ENCODE peak calls at places on chromosomes 4 and X, in six cellular contexts. One of them, this sample, is unnamed.

GRCh38 chr4:176137626-176138025 is 57.8 kb downstream of the SPATA4 start:
- DNase-seq in NB4: no peak
- DNase-seq in AG10803: peak; percentile 53
- DNase-seq in hepatic stellate cell: peak; percentile 5
- DNase-seq in NCI-H1092: no peak
- DNase-seq in HT-29: no peak
- DNase-seq in this sample: no peak

GRCh38 chrX:39677987-39678840 is 419.5 kb downstream of the BCOR start:
- DNase-seq in NB4: no peak
- DNase-seq in AG10803: peak; percentile 67
- DNase-seq in hepatic stellate cell: no peak
- DNase-seq in NCI-H1092: no peak
- DNase-seq in HT-29: no peak
- DNase-seq in this sample: no peak

GRCh38 chrX:150517303-150517896 is 51.0 kb upstream of the MTM1 start:
- DNase-seq in NB4: peak; percentile 33
- DNase-seq in AG10803: peak; percentile 73
- DNase-seq in hepatic stellate cell: peak; percentile 71
- DNase-seq in NCI-H1092: no peak
- DNase-seq in HT-29: no peak
- DNase-seq in this sample: no peak

GRCh38 chr4:173242466-173243250 is 74.0 kb downstream of the GALNT7 start:
- DNase-seq in NB4: no peak
- DNase-seq in AG10803: no peak
- DNase-seq in hepatic stellate cell: no peak
- DNase-seq in NCI-H1092: no peak
- DNase-seq in HT-29: no peak
- DNase-seq in this sample: no peak

GRCh38 chr4:7120341-7120740 is 52.5 kb upstream of the GRPEL1 start:
- DNase-seq in NB4: peak; percentile 41
- DNase-seq in AG10803: no peak
- DNase-seq in hepatic stellate cell: peak; percentile 66
- DNase-seq in NCI-H1092: no peak
- DNase-seq in HT-29: peak; percentile 22
- DNase-seq in this sample: no peak

GRCh38 chr4:36399762-36400353 is 118.4 kb downstream of the DTHD1 start:
- DNase-seq in NB4: peak; percentile 54
- DNase-seq in AG10803: no peak
- DNase-seq in hepatic stellate cell: no peak
- DNase-seq in NCI-H1092: no peak
- DNase-seq in HT-29: peak; percentile 68
- DNase-seq in this sample: peak; percentile 54

GRCh38 chr4:99467908-99468307 is 32.8 kb upstream of the ADH7 start:
- DNase-seq in NB4: no peak
- DNase-seq in AG10803: no peak
- DNase-seq in hepatic stellate cell: no peak
- DNase-seq in NCI-H1092: no peak
- DNase-seq in HT-29: no peak
- DNase-seq in this sample: no peak

GRCh38 chr4:57233391-57233790 is 123.2 kb upstream of the IGFBP7 start:
- DNase-seq in NB4: no peak
- DNase-seq in AG10803: peak; percentile 6
- DNase-seq in hepatic stellate cell: peak; percentile 20
- DNase-seq in NCI-H1092: no peak
- DNase-seq in HT-29: no peak
- DNase-seq in this sample: peak; percentile 92

GRCh38 chr4:14867847-14868246 is 134.4 kb upstream of the CPEB2 start:
- DNase-seq in NB4: no peak
- DNase-seq in AG10803: no peak
- DNase-seq in hepatic stellate cell: no peak
- DNase-seq in NCI-H1092: peak; percentile 49
- DNase-seq in HT-29: no peak
- DNase-seq in this sample: no peak

GRCh38 chr4:95267081-95267480 is 281.7 kb downstream of the UNC5C start:
- DNase-seq in NB4: no peak
- DNase-seq in AG10803: peak; percentile 35
- DNase-seq in hepatic stellate cell: peak; percentile 65
- DNase-seq in NCI-H1092: no peak
- DNase-seq in HT-29: no peak
- DNase-seq in this sample: no peak

GRCh38 chrX:47129157-47129878 is 15.2 kb downstream of the NDUFB11 start:
- DNase-seq in NB4: peak; percentile 94
- DNase-seq in AG10803: peak; percentile 96
- DNase-seq in hepatic stellate cell: peak; percentile 86
- DNase-seq in NCI-H1092: peak; percentile 96
- DNase-seq in HT-29: peak; percentile 95
- DNase-seq in this sample: peak; percentile 91

GRCh38 chr4:1945492-1945891 is 63.3 kb downstream of the NELFA start:
- DNase-seq in NB4: no peak
- DNase-seq in AG10803: no peak
- DNase-seq in hepatic stellate cell: no peak
- DNase-seq in NCI-H1092: no peak
- DNase-seq in HT-29: no peak
- DNase-seq in this sample: no peak

GRCh38 chrX:16573781-16574180 is 76.2 kb upstream of the S100G start:
- DNase-seq in NB4: no peak
- DNase-seq in AG10803: peak; percentile 79
- DNase-seq in hepatic stellate cell: peak; percentile 72
- DNase-seq in NCI-H1092: no peak
- DNase-seq in HT-29: no peak
- DNase-seq in this sample: no peak

GRCh38 chrX:155334486-155335316 is at the start of gene CLIC2:
- DNase-seq in NB4: peak; percentile 4
- DNase-seq in AG10803: peak; percentile 65
- DNase-seq in hepatic stellate cell: no peak
- DNase-seq in NCI-H1092: peak; percentile 28
- DNase-seq in HT-29: peak; percentile 43
- DNase-seq in this sample: peak; percentile 64

GRCh38 chr4:41797260-41797659 is 48.7 kb upstream of the PHOX2B start:
- DNase-seq in NB4: no peak
- DNase-seq in AG10803: no peak
- DNase-seq in hepatic stellate cell: no peak
- DNase-seq in NCI-H1092: no peak
- DNase-seq in HT-29: no peak
- DNase-seq in this sample: no peak

GRCh38 chr4:81377231-81377630 is 94.5 kb downstream of the RASGEF1B start:
- DNase-seq in NB4: no peak
- DNase-seq in AG10803: no peak
- DNase-seq in hepatic stellate cell: no peak
- DNase-seq in NCI-H1092: no peak
- DNase-seq in HT-29: no peak
- DNase-seq in this sample: peak; percentile 83

GRCh38 chr4:142367326-142368188 is 478.5 kb downstream of the INPP4B start:
- DNase-seq in NB4: no peak
- DNase-seq in AG10803: no peak
- DNase-seq in hepatic stellate cell: no peak
- DNase-seq in NCI-H1092: no peak
- DNase-seq in HT-29: no peak
- DNase-seq in this sample: no peak

GRCh38 chr4:68373513-68373912 is 23.6 kb upstream of the YTHDC1 start:
- DNase-seq in NB4: no peak
- DNase-seq in AG10803: peak; percentile 78
- DNase-seq in hepatic stellate cell: peak; percentile 52
- DNase-seq in NCI-H1092: no peak
- DNase-seq in HT-29: peak; percentile 58
- DNase-seq in this sample: no peak

GRCh38 chr4:7907142-7907541 is 32.5 kb downstream of the AFAP1 start:
- DNase-seq in NB4: no peak
- DNase-seq in AG10803: no peak
- DNase-seq in hepatic stellate cell: no peak
- DNase-seq in NCI-H1092: no peak
- DNase-seq in HT-29: no peak
- DNase-seq in this sample: no peak

GRCh38 chr4:139007640-139008039 is 7.9 kb upstream of the NOCT start:
- DNase-seq in NB4: no peak
- DNase-seq in AG10803: no peak
- DNase-seq in hepatic stellate cell: no peak
- DNase-seq in NCI-H1092: no peak
- DNase-seq in HT-29: no peak
- DNase-seq in this sample: no peak

GRCh38 chrX:8272846-8273245 is 101.8 kb upstream of the VCX2 start:
- DNase-seq in NB4: no peak
- DNase-seq in AG10803: no peak
- DNase-seq in hepatic stellate cell: no peak
- DNase-seq in NCI-H1092: no peak
- DNase-seq in HT-29: no peak
- DNase-seq in this sample: no peak

GRCh38 chr4:7194251-7195137 is 2.2 kb downstream of the SORCS2 start:
- DNase-seq in NB4: peak; percentile 51
- DNase-seq in AG10803: peak; percentile 37
- DNase-seq in hepatic stellate cell: no peak
- DNase-seq in NCI-H1092: peak; percentile 35
- DNase-seq in HT-29: peak; percentile 7
- DNase-seq in this sample: no peak

GRCh38 chr4:163343604-163344146 is at the start of gene NPY5R:
- DNase-seq in NB4: no peak
- DNase-seq in AG10803: no peak
- DNase-seq in hepatic stellate cell: no peak
- DNase-seq in NCI-H1092: no peak
- DNase-seq in HT-29: no peak
- DNase-seq in this sample: no peak

GRCh38 chrX:153768311-153769157 is 4.5 kb downstream of the PLXNB3 start:
- DNase-seq in NB4: no peak
- DNase-seq in AG10803: no peak
- DNase-seq in hepatic stellate cell: no peak
- DNase-seq in NCI-H1092: no peak
- DNase-seq in HT-29: no peak
- DNase-seq in this sample: no peak

GRCh38 chr4:185640809-185641675 is 105.7 kb upstream of the PDLIM3 start:
- DNase-seq in NB4: peak; percentile 57
- DNase-seq in AG10803: peak; percentile 84
- DNase-seq in hepatic stellate cell: peak; percentile 40
- DNase-seq in NCI-H1092: peak; percentile 62
- DNase-seq in HT-29: peak; percentile 43
- DNase-seq in this sample: peak; percentile 59

GRCh38 chr4:972651-973424 is 531 bp downstream of the DGKQ start:
- DNase-seq in NB4: peak; percentile 52
- DNase-seq in AG10803: peak; percentile 5
- DNase-seq in hepatic stellate cell: peak; percentile 77
- DNase-seq in NCI-H1092: no peak
- DNase-seq in HT-29: peak; percentile 54
- DNase-seq in this sample: no peak

GRCh38 chr4:151287409-151287808 is 10.4 kb downstream of the PRSS48 start:
- DNase-seq in NB4: no peak
- DNase-seq in AG10803: no peak
- DNase-seq in hepatic stellate cell: no peak
- DNase-seq in NCI-H1092: no peak
- DNase-seq in HT-29: no peak
- DNase-seq in this sample: no peak

GRCh38 chrX:95764972-95765451 is 919.6 kb upstream of the DIAPH2 start:
- DNase-seq in NB4: peak; percentile 46
- DNase-seq in AG10803: peak; percentile 3
- DNase-seq in hepatic stellate cell: peak; percentile 7
- DNase-seq in NCI-H1092: no peak
- DNase-seq in HT-29: peak; percentile 62
- DNase-seq in this sample: peak; percentile 52

GRCh38 chr4:147425019-147425418 is 55.9 kb upstream of the EDNRA start:
- DNase-seq in NB4: no peak
- DNase-seq in AG10803: peak; percentile 8
- DNase-seq in hepatic stellate cell: no peak
- DNase-seq in NCI-H1092: no peak
- DNase-seq in HT-29: no peak
- DNase-seq in this sample: no peak

GRCh38 chr4:145545538-145546224 is 64.0 kb downstream of the SMAD1 start:
- DNase-seq in NB4: no peak
- DNase-seq in AG10803: peak; percentile 92
- DNase-seq in hepatic stellate cell: peak; percentile 25
- DNase-seq in NCI-H1092: no peak
- DNase-seq in HT-29: peak; percentile 70
- DNase-seq in this sample: peak; percentile 93

GRCh38 chr4:182748283-182748682 is 168.9 kb downstream of the DCTD start:
- DNase-seq in NB4: no peak
- DNase-seq in AG10803: no peak
- DNase-seq in hepatic stellate cell: no peak
- DNase-seq in NCI-H1092: no peak
- DNase-seq in HT-29: no peak
- DNase-seq in this sample: no peak